ENCODE peak calls at places on chromosomes 13 and 19, in four cellular contexts. M is A172, O is mucosa of descending colon, P is memory B cell. V is an unnamed sample.

GRCh38 chr13:21240586-21240985 is 64.1 kb downstream of the MRPL57 start:
- DNase-seq in O (no peak), M (peak; percentile 80), P (no peak), V (peak; percentile 77)

GRCh38 chr19:41324921-41325639 is 15.1 kb downstream of the CCDC97 start:
- DNase-seq in O (peak; percentile 63), P (no peak), M (peak; percentile 93), V (peak; percentile 81)

GRCh38 chr13:79401259-79402071 is 4.6 kb downstream of the RBM26 start:
- DNase-seq in P (peak; percentile 33), O (no peak), M (no peak), V (no peak)

GRCh38 chr19:43504426-43505185 is at the start of gene PHLDB3:
- DNase-seq in P (no peak), O (peak; percentile 79), M (peak; percentile 43), V (no peak)

GRCh38 chr19:22945560-22945959 is 57.4 kb downstream of the ZNF728 start:
- DNase-seq in M (no peak), P (no peak), O (no peak), V (peak; percentile 24)

GRCh38 chr13:87674143-87674772 is 3.1 kb downstream of the SLITRK5 start:
- DNase-seq in O (no peak), M (no peak), P (no peak), V (no peak)

GRCh38 chr13:77150651-77151050 is 123.7 kb upstream of the FBXL3 start:
- DNase-seq in O (no peak), M (no peak), P (no peak), V (no peak)

GRCh38 chr13:102040812-102041211 is 361.0 kb downstream of the FGF14 start:
- DNase-seq in P (no peak), O (no peak), M (no peak), V (no peak)

GRCh38 chr19:6187374-6187773 is 51.9 kb downstream of the ACSBG2 start:
- DNase-seq in M (no peak), P (no peak), O (no peak), V (no peak)

GRCh38 chr13:60392136-60392535 is 4.9 kb upstream of the TDRD3 start:
- DNase-seq in M (no peak), P (no peak), O (no peak), V (no peak)

GRCh38 chr19:16200038-16200775 is 2.5 kb downstream of the AP1M1 start:
- DNase-seq in O (no peak), P (no peak), M (no peak), V (no peak)

GRCh38 chr13:77267362-77267761 is 59.5 kb downstream of the MYCBP2 start:
- DNase-seq in P (no peak), M (no peak), O (no peak), V (no peak)

GRCh38 chr13:110274687-110275086 is 32.3 kb downstream of the COL4A1 start:
- DNase-seq in O (no peak), M (no peak), P (no peak), V (peak; percentile 17)

GRCh38 chr13:76455960-76456359 is 430.2 kb downstream of the KCTD12 start:
- DNase-seq in M (no peak), O (no peak), P (no peak), V (peak; percentile 59)

GRCh38 chr19:610801-611505 is 21.3 kb downstream of the HCN2 start:
- DNase-seq in O (no peak), M (no peak), P (no peak), V (peak; percentile 98)

GRCh38 chr13:113796211-113796875 is 37.3 kb downstream of the TMEM255B start:
- DNase-seq in M (no peak), O (no peak), P (no peak), V (no peak)

GRCh38 chr19:4324228-4324627 is 14.4 kb downstream of the STAP2 start:
- DNase-seq in O (no peak), M (no peak), P (no peak), V (no peak)

GRCh38 chr13:99471231-99472202 is 29.8 kb upstream of the TM9SF2 start:
- DNase-seq in P (no peak), M (no peak), O (no peak), V (no peak)

GRCh38 chr19:54882758-54883157 is 8.7 kb downstream of the FCAR start:
- DNase-seq in P (no peak), O (no peak), M (peak; percentile 35), V (peak; percentile 48)

GRCh38 chr19:10045371-10045770 is 32.1 kb downstream of the RDH8 start:
- DNase-seq in O (no peak), P (no peak), M (no peak), V (peak; percentile 18)

GRCh38 chr19:55118401-55118991 is 1.1 kb upstream of the PPP1R12C start:
- DNase-seq in O (peak; percentile 58), P (no peak), M (no peak), V (no peak)

GRCh38 chr19:56839665-56840451 is 668 bp downstream of the PEG3 start:
- DNase-seq in O (peak; percentile 59), M (no peak), P (no peak), V (peak; percentile 82)

GRCh38 chr13:113942591-113943103 is 31.2 kb downstream of the C13orf46 start:
- DNase-seq in P (no peak), M (no peak), O (peak; percentile 16), V (no peak)

V was measured in RPMI7951.